ENCODE peak calls at places on chromosomes 4 and X, in four cellular contexts. One of them, this sample, is unnamed. For H3K4me1, the result is how much of the 10 kb centered on the place peaks cover.

GRCh38 chrX:120840826-120841225 is 34.8 kb downstream of the CT47B1 start:
- DNase-seq in tibial nerve: no peak
- DNase-seq in A549: no peak
- DNase-seq in aorta: no peak
- DNase-seq in this sample: no peak

GRCh38 chr4:102759835-102760644 is 728 bp downstream of the MANBA start:
- DNase-seq in A549: peak
- DNase-seq in aorta: peak
- DNase-seq in tibial nerve: peak
- DNase-seq in this sample: peak

GRCh38 chrX:21655901-21656586 is 2.1 kb downstream of the KLHL34 start:
- DNase-seq in A549: no peak
- DNase-seq in aorta: no peak
- DNase-seq in tibial nerve: no peak
- DNase-seq in this sample: no peak

GRCh38 chrX:70247252-70247651 is 12.8 kb downstream of the P2RY4 start:
- DNase-seq in tibial nerve: no peak
- DNase-seq in aorta: no peak
- DNase-seq in A549: no peak
- DNase-seq in this sample: no peak

GRCh38 chr4:83855044-83855443 is 319.1 kb downstream of the GPAT3 start:
- DNase-seq in A549: peak
- DNase-seq in aorta: no peak
- DNase-seq in tibial nerve: no peak
- DNase-seq in this sample: no peak

GRCh38 chr4:147060171-147060931 is 114.7 kb upstream of the TTC29 start:
- DNase-seq in aorta: no peak
- DNase-seq in A549: no peak
- DNase-seq in tibial nerve: peak
- DNase-seq in this sample: no peak

GRCh38 chr4:108762559-108763225 is at the start of gene ETNPPL:
- DNase-seq in aorta: no peak
- DNase-seq in tibial nerve: no peak
- DNase-seq in A549: no peak
- DNase-seq in this sample: no peak

GRCh38 chr4:53682196-53682595 is 90.9 kb upstream of the LNX1 start:
- DNase-seq in aorta: no peak
- DNase-seq in tibial nerve: no peak
- DNase-seq in A549: no peak
- DNase-seq in this sample: no peak

GRCh38 chr4:180926277-180926676 is 1316.9 kb upstream of the TENM3 start:
- DNase-seq in tibial nerve: no peak
- DNase-seq in aorta: no peak
- DNase-seq in A549: no peak
- DNase-seq in this sample: no peak

GRCh38 chrX:103063918-103064434 is at the start of gene BEX1:
- DNase-seq in aorta: no peak
- DNase-seq in A549: no peak
- DNase-seq in tibial nerve: no peak
- DNase-seq in this sample: no peak

DNA sequence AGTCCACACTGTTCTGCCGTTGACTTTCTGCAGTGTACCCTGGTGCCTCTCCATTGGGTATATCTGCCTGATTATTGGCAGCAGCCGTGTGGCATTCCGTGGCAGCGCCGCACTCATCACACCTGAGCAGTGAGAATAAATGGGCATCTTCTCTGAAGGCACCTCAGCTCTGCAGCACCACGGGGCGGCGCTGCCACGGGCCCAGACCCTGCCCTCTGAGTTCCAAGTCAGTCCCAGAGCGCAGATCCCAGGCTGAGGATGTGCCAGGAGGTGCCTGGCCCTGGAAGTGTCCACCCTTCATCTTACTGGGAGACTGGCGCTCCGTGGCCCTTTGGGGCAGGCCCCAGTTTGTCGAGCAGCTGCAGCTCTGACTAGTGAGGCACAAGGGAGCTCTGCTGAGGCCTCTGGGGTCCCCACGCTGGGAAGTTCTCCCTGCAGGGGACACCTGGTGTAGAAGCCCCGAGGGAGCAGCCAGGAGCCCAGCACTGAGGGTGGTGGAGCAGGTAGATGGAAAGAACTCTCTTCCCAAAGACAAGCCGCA is 36.6 kb downstream of the TRMT44 start:
- DNase-seq in tibial nerve: no peak
- DNase-seq in aorta: no peak
- DNase-seq in A549: no peak
- DNase-seq in this sample: no peak
- H3K4me1 ChIP-seq in tibial nerve: under half
- H3K4me1 ChIP-seq in aorta: under half
- H3K4me1 ChIP-seq in A549: under half
- H3K4me1 ChIP-seq in this sample: under half

GRCh38 chr4:22187203-22187835 is 238.7 kb upstream of the KCNIP4 start:
- DNase-seq in A549: no peak
- DNase-seq in aorta: no peak
- DNase-seq in tibial nerve: no peak
- DNase-seq in this sample: no peak

GRCh38 chr4:22191565-22192301 is 243.2 kb upstream of the KCNIP4 start:
- DNase-seq in tibial nerve: no peak
- DNase-seq in aorta: no peak
- DNase-seq in A549: no peak
- DNase-seq in this sample: no peak

GRCh38 chr4:22190855-22191254 is 242.3 kb upstream of the KCNIP4 start:
- DNase-seq in tibial nerve: no peak
- DNase-seq in A549: no peak
- DNase-seq in aorta: no peak
- DNase-seq in this sample: no peak

DNA sequence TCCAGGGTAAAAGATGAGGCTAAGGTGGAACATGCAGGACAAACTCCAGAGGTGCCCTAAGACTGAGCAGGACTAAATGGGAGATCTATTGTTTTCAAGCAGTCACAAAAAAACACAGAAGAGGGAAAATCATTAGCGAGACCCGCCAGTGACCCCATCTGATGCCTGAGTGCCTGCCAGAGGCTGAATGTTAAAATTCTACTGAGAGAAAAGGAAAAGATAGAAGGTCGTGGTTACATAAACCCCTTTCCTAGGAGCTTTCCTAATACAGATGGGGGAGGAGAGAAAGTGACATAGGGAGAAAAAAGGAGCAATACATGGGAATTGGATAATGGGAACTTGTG is 243.7 kb upstream of the KCNIP4 start:
- DNase-seq in aorta: no peak
- DNase-seq in tibial nerve: no peak
- DNase-seq in A549: no peak
- DNase-seq in this sample: no peak
- H3K4me1 ChIP-seq in aorta: under half
- H3K4me1 ChIP-seq in tibial nerve: under half
- H3K4me1 ChIP-seq in A549: under half
- H3K4me1 ChIP-seq in this sample: under half

GRCh38 chr4:1777822-1778641 is 15.1 kb upstream of the FGFR3 start:
- DNase-seq in aorta: no peak
- DNase-seq in A549: peak
- DNase-seq in tibial nerve: no peak
- DNase-seq in this sample: no peak
- H3K4me1 ChIP-seq in aorta: under half
- H3K4me1 ChIP-seq in A549: under half
- H3K4me1 ChIP-seq in tibial nerve: under half
- H3K4me1 ChIP-seq in this sample: half or more

DNA sequence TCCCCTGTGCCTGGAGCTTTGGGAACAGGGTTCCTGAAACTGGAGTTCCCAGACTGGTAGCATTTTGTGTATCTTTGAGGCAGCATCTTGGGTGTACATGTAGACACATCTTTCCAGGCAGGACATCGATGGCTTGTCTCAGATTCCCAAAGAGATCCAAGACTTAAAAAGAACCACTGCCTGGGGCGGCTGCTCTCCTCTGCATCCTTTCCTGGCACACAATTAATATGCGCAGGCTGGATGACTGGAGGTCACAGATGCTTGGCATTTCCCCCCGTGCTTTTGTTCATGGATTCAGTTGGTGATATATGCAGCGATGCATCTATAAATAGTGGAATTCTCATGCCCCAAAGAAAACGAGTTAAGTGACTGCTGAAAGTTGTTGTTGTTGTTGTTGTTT is 80.5 kb downstream of the CLDN34 start:
- DNase-seq in aorta: no peak
- DNase-seq in tibial nerve: no peak
- DNase-seq in A549: no peak
- DNase-seq in this sample: no peak
- H3K4me1 ChIP-seq in aorta: under half
- H3K4me1 ChIP-seq in tibial nerve: under half
- H3K4me1 ChIP-seq in A549: under half
- H3K4me1 ChIP-seq in this sample: half or more

GRCh38 chr4:86944964-86945781 is 10.4 kb downstream of the AFF1 start:
- DNase-seq in tibial nerve: no peak
- DNase-seq in aorta: no peak
- DNase-seq in A549: no peak
- DNase-seq in this sample: no peak

GRCh38 chr4:86940920-86941460 is 6.2 kb downstream of the AFF1 start:
- DNase-seq in A549: no peak
- DNase-seq in tibial nerve: no peak
- DNase-seq in aorta: no peak
- DNase-seq in this sample: no peak

GRCh38 chr4:86939737-86940141 is 4.9 kb downstream of the AFF1 start:
- DNase-seq in A549: no peak
- DNase-seq in tibial nerve: no peak
- DNase-seq in aorta: no peak
- DNase-seq in this sample: peak

GRCh38 chr4:86940176-86940575 is 5.4 kb downstream of the AFF1 start:
- DNase-seq in A549: no peak
- DNase-seq in aorta: no peak
- DNase-seq in tibial nerve: no peak
- DNase-seq in this sample: no peak

DNA sequence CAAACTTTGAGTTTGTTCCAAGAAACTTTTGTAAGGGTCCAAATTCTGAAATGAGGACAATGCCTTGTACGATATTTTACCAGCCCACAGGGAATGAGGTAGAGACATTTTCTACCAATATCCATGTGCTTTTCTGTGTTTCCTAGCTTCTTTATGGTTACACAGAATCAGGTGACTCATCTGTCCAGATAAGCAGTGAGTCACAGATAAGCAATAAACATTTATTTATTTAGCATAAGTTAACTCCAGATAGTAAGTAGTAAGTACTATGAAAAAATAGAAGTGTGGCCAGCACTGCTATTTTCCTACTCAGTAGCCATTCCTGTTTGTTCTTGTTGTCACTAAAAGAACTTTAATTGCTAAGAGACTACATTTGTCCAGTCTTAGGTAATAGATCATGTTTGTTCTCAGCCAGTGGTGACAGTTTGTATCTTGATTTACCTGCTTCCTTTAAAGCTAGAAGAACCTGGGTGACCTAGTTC is 7.4 kb downstream of the AFF1 start:
- DNase-seq in A549: peak
- DNase-seq in tibial nerve: no peak
- DNase-seq in aorta: no peak
- DNase-seq in this sample: no peak
- H3K4me1 ChIP-seq in A549: half or more
- H3K4me1 ChIP-seq in tibial nerve: half or more
- H3K4me1 ChIP-seq in aorta: under half
- H3K4me1 ChIP-seq in this sample: under half

This sample was measured in esophagus squamous epithelium.